ENCODE peak calls at places on chromosomes 11 and 22, in nine cellular contexts. D is HuH-7; L is skeletal muscle cell; G is T-cell; H is stimulated activated CD8-positive, alpha-beta memory T cell treated with anti-CD3 and anti-CD28 coated beads, Interleukin-12 subunit alpha, Interleukin-12 subunit beta, amount 100 ng/mL, for 1 hour; Q is stromal cell of bone marrow; R is AG10803; E is NCI-H460; N is posterior vena cava. A is an unnamed sample.

GRCh38 chr11:57792060-57792541 is 30.5 kb downstream of the CTNND1 start:
- DNase-seq in D (no peak), L (no peak), G (peak; percentile 90), H (peak; percentile 80), Q (peak; percentile 28), R (peak; percentile 29), E (no peak), N (peak; percentile 95), A (no peak)

GRCh38 chr11:100878474-100878873 is 191.4 kb downstream of the ARHGAP42 start:
- DNase-seq in D (no peak), L (peak; percentile 96), G (no peak), H (no peak), Q (peak; percentile 92), R (peak; percentile 80), E (no peak), N (no peak), A (no peak)

GRCh38 chr22:31800065-31800464 is 46.2 kb downstream of the DEPDC5 start:
- DNase-seq in D (no peak), L (no peak), G (no peak), H (no peak), Q (no peak), R (peak; percentile 34), E (no peak), N (no peak), A (no peak)

GRCh38 chr22:29380032-29380781 is 8.2 kb downstream of the AP1B1 start:
- DNase-seq in D (no peak), L (no peak), G (no peak), H (no peak), Q (no peak), R (peak; percentile 6), E (no peak), N (no peak), A (no peak)

GRCh38 chr22:17638432-17639237 is at the start of gene BCL2L13:
- DNase-seq in D (peak; percentile 95), L (peak; percentile 57), G (peak; percentile 87), H (peak; percentile 80), Q (peak; percentile 76), R (peak; percentile 81), E (peak; percentile 77), N (peak; percentile 97), A (peak; percentile 84)

GRCh38 chr22:39478461-39478860 is 21.6 kb downstream of the MGAT3 start:
- DNase-seq in D (peak; percentile 83), L (no peak), G (no peak), H (no peak), Q (no peak), R (no peak), E (no peak), N (no peak), A (no peak)

GRCh38 chr11:60767388-60767811 is 10.7 kb downstream of the MS4A15 start:
- DNase-seq in D (peak; percentile 52), L (no peak), G (no peak), H (no peak), Q (no peak), R (no peak), E (no peak), N (peak; percentile 67), A (no peak)

GRCh38 chr11:130573767-130574166 is 125.3 kb downstream of the ADAMTS15 start:
- DNase-seq in D (no peak), L (no peak), G (no peak), H (no peak), Q (no peak), R (no peak), E (no peak), N (no peak), A (no peak)

GRCh38 chr22:30392661-30393321 is 4.0 kb upstream of the SEC14L2 start:
- DNase-seq in D (no peak), L (no peak), G (no peak), H (no peak), Q (no peak), R (no peak), E (no peak), N (no peak), A (no peak)

GRCh38 chr22:28978158-28978557 is 83.5 kb downstream of the C22orf31 start:
- DNase-seq in D (no peak), L (no peak), G (no peak), H (no peak), Q (no peak), R (no peak), E (no peak), N (no peak), A (no peak)

A was measured in NCI-H1436.